ENCODE peak calls at places on chromosomes 5 and 9, in seven cellular contexts. One of them, this sample, is unnamed.

GRCh38 chr5:34749431-34749872 is 89.5 kb upstream of the TTC23L start:
- DNase-seq in fibroblast of the aortic adventitia: peak; percentile 69
- DNase-seq in body of pancreas: no peak
- DNase-seq in spleen: no peak
- DNase-seq in nephron progenitor cell: no peak
- DNase-seq in K562: no peak
- DNase-seq in DND-41: no peak
- DNase-seq in this sample: peak; percentile 77

GRCh38 chr5:1214936-1215220 is 10.3 kb upstream of the SLC6A18 start:
- DNase-seq in fibroblast of the aortic adventitia: no peak
- DNase-seq in body of pancreas: no peak
- DNase-seq in spleen: peak; percentile 20
- DNase-seq in nephron progenitor cell: no peak
- DNase-seq in K562: no peak
- DNase-seq in DND-41: no peak
- DNase-seq in this sample: no peak

GRCh38 chr5:16792278-16793275 is 143.5 kb downstream of the MYO10 start:
- DNase-seq in fibroblast of the aortic adventitia: no peak
- DNase-seq in body of pancreas: no peak
- DNase-seq in spleen: no peak
- DNase-seq in nephron progenitor cell: no peak
- DNase-seq in K562: no peak
- DNase-seq in DND-41: no peak
- DNase-seq in this sample: no peak

GRCh38 chr5:116738270-116738947 is 163.8 kb upstream of the SEMA6A start:
- DNase-seq in fibroblast of the aortic adventitia: no peak
- DNase-seq in body of pancreas: no peak
- DNase-seq in spleen: no peak
- DNase-seq in nephron progenitor cell: no peak
- DNase-seq in K562: no peak
- DNase-seq in DND-41: no peak
- DNase-seq in this sample: no peak

GRCh38 chr5:36904677-36905076 is 28.1 kb downstream of the NIPBL start:
- DNase-seq in fibroblast of the aortic adventitia: no peak
- DNase-seq in body of pancreas: no peak
- DNase-seq in spleen: no peak
- DNase-seq in nephron progenitor cell: no peak
- DNase-seq in K562: no peak
- DNase-seq in DND-41: no peak
- DNase-seq in this sample: peak; percentile 15

GRCh38 chr5:59873113-59873512 is 20.4 kb downstream of the PDE4D start:
- DNase-seq in fibroblast of the aortic adventitia: peak; percentile 33
- DNase-seq in body of pancreas: no peak
- DNase-seq in spleen: no peak
- DNase-seq in nephron progenitor cell: no peak
- DNase-seq in K562: no peak
- DNase-seq in DND-41: no peak
- DNase-seq in this sample: peak; percentile 90

GRCh38 chr9:9764821-9765220 is 848.0 kb downstream of the PTPRD start:
- DNase-seq in fibroblast of the aortic adventitia: peak; percentile 14
- DNase-seq in body of pancreas: no peak
- DNase-seq in spleen: no peak
- DNase-seq in nephron progenitor cell: no peak
- DNase-seq in K562: no peak
- DNase-seq in DND-41: no peak
- DNase-seq in this sample: no peak

GRCh38 chr5:95730011-95730700 is 980 bp upstream of the RHOBTB3 start:
- DNase-seq in fibroblast of the aortic adventitia: no peak
- DNase-seq in body of pancreas: no peak
- DNase-seq in spleen: no peak
- DNase-seq in nephron progenitor cell: no peak
- DNase-seq in K562: no peak
- DNase-seq in DND-41: no peak
- DNase-seq in this sample: no peak

GRCh38 chr9:116175616-116176015 is 22.0 kb downstream of the PAPPA start:
- DNase-seq in fibroblast of the aortic adventitia: no peak
- DNase-seq in body of pancreas: no peak
- DNase-seq in spleen: no peak
- DNase-seq in nephron progenitor cell: no peak
- DNase-seq in K562: no peak
- DNase-seq in DND-41: no peak
- DNase-seq in this sample: peak; percentile 61

GRCh38 chr9:12424243-12424642 is 268.9 kb upstream of the TYRP1 start:
- DNase-seq in fibroblast of the aortic adventitia: no peak
- DNase-seq in body of pancreas: no peak
- DNase-seq in spleen: no peak
- DNase-seq in nephron progenitor cell: no peak
- DNase-seq in K562: no peak
- DNase-seq in DND-41: no peak
- DNase-seq in this sample: no peak

GRCh38 chr5:163534476-163535172 is 29.2 kb downstream of the MAT2B start:
- DNase-seq in fibroblast of the aortic adventitia: no peak
- DNase-seq in body of pancreas: no peak
- DNase-seq in spleen: no peak
- DNase-seq in nephron progenitor cell: no peak
- DNase-seq in K562: no peak
- DNase-seq in DND-41: no peak
- DNase-seq in this sample: no peak

GRCh38 chr5:131488463-131488862 is 146.6 kb downstream of the RAPGEF6 start:
- DNase-seq in fibroblast of the aortic adventitia: peak; percentile 58
- DNase-seq in body of pancreas: no peak
- DNase-seq in spleen: no peak
- DNase-seq in nephron progenitor cell: no peak
- DNase-seq in K562: no peak
- DNase-seq in DND-41: no peak
- DNase-seq in this sample: peak; percentile 8

GRCh38 chr9:125189011-125189360 is 617 bp downstream of the PPP6C start:
- DNase-seq in fibroblast of the aortic adventitia: no peak
- DNase-seq in body of pancreas: peak; percentile 28
- DNase-seq in spleen: peak; percentile 91
- DNase-seq in nephron progenitor cell: peak; percentile 50
- DNase-seq in K562: no peak
- DNase-seq in DND-41: peak; percentile 30
- DNase-seq in this sample: peak; percentile 8

GRCh38 chr9:133700861-133701320 is 37.3 kb downstream of the SARDH start:
- DNase-seq in fibroblast of the aortic adventitia: no peak
- DNase-seq in body of pancreas: peak; percentile 1
- DNase-seq in spleen: peak; percentile 55
- DNase-seq in nephron progenitor cell: no peak
- DNase-seq in K562: no peak
- DNase-seq in DND-41: peak; percentile 40
- DNase-seq in this sample: peak; percentile 32

GRCh38 chr9:92501671-92502393 is 19.5 kb upstream of the ASPN start:
- DNase-seq in fibroblast of the aortic adventitia: peak; percentile 92
- DNase-seq in body of pancreas: peak; percentile 45
- DNase-seq in spleen: no peak
- DNase-seq in nephron progenitor cell: no peak
- DNase-seq in K562: peak; percentile 31
- DNase-seq in DND-41: no peak
- DNase-seq in this sample: peak; percentile 55

GRCh38 chr9:73081979-73082657 is 69.5 kb upstream of the ANXA1 start:
- DNase-seq in fibroblast of the aortic adventitia: peak; percentile 76
- DNase-seq in body of pancreas: peak; percentile 18
- DNase-seq in spleen: no peak
- DNase-seq in nephron progenitor cell: peak; percentile 17
- DNase-seq in K562: peak; percentile 16
- DNase-seq in DND-41: peak; percentile 24
- DNase-seq in this sample: peak; percentile 78

GRCh38 chr5:159971514-159971913 is 37.4 kb upstream of the TTC1 start:
- DNase-seq in fibroblast of the aortic adventitia: no peak
- DNase-seq in body of pancreas: no peak
- DNase-seq in spleen: no peak
- DNase-seq in nephron progenitor cell: no peak
- DNase-seq in K562: no peak
- DNase-seq in DND-41: no peak
- DNase-seq in this sample: no peak

GRCh38 chr5:74042559-74043357 is 416.8 kb downstream of the ARHGEF28 start:
- DNase-seq in fibroblast of the aortic adventitia: peak; percentile 70
- DNase-seq in body of pancreas: no peak
- DNase-seq in spleen: no peak
- DNase-seq in nephron progenitor cell: no peak
- DNase-seq in K562: no peak
- DNase-seq in DND-41: no peak
- DNase-seq in this sample: peak; percentile 80

GRCh38 chr5:68225911-68226563 is 10.5 kb downstream of the PIK3R1 start:
- DNase-seq in fibroblast of the aortic adventitia: no peak
- DNase-seq in body of pancreas: no peak
- DNase-seq in spleen: peak; percentile 72
- DNase-seq in nephron progenitor cell: no peak
- DNase-seq in K562: no peak
- DNase-seq in DND-41: no peak
- DNase-seq in this sample: no peak

GRCh38 chr5:15938961-15939360 is 240.6 kb downstream of the MARCHF11 start:
- DNase-seq in fibroblast of the aortic adventitia: peak; percentile 73
- DNase-seq in body of pancreas: no peak
- DNase-seq in spleen: no peak
- DNase-seq in nephron progenitor cell: no peak
- DNase-seq in K562: no peak
- DNase-seq in DND-41: no peak
- DNase-seq in this sample: peak; percentile 83

GRCh38 chr9:89670114-89670513 is 65.3 kb downstream of the GADD45G start:
- DNase-seq in fibroblast of the aortic adventitia: no peak
- DNase-seq in body of pancreas: no peak
- DNase-seq in spleen: no peak
- DNase-seq in nephron progenitor cell: no peak
- DNase-seq in K562: no peak
- DNase-seq in DND-41: no peak
- DNase-seq in this sample: no peak

GRCh38 chr9:131324736-131325679 is 35.5 kb downstream of the PLPP7 start:
- DNase-seq in fibroblast of the aortic adventitia: no peak
- DNase-seq in body of pancreas: no peak
- DNase-seq in spleen: peak; percentile 24
- DNase-seq in nephron progenitor cell: no peak
- DNase-seq in K562: no peak
- DNase-seq in DND-41: no peak
- DNase-seq in this sample: no peak

GRCh38 chr5:135966790-135967189 is 12.0 kb upstream of the LECT2 start:
- DNase-seq in fibroblast of the aortic adventitia: no peak
- DNase-seq in body of pancreas: no peak
- DNase-seq in spleen: no peak
- DNase-seq in nephron progenitor cell: no peak
- DNase-seq in K562: no peak
- DNase-seq in DND-41: no peak
- DNase-seq in this sample: no peak

GRCh38 chr5:135964670-135965320 is 10.0 kb upstream of the LECT2 start:
- DNase-seq in fibroblast of the aortic adventitia: peak; percentile 68
- DNase-seq in body of pancreas: no peak
- DNase-seq in spleen: no peak
- DNase-seq in nephron progenitor cell: no peak
- DNase-seq in K562: no peak
- DNase-seq in DND-41: no peak
- DNase-seq in this sample: peak; percentile 28

GRCh38 chr5:135966165-135966564 is 11.4 kb upstream of the LECT2 start:
- DNase-seq in fibroblast of the aortic adventitia: no peak
- DNase-seq in body of pancreas: no peak
- DNase-seq in spleen: no peak
- DNase-seq in nephron progenitor cell: no peak
- DNase-seq in K562: no peak
- DNase-seq in DND-41: no peak
- DNase-seq in this sample: no peak

GRCh38 chr5:135965504-135965903 is 10.7 kb upstream of the LECT2 start:
- DNase-seq in fibroblast of the aortic adventitia: no peak
- DNase-seq in body of pancreas: no peak
- DNase-seq in spleen: no peak
- DNase-seq in nephron progenitor cell: no peak
- DNase-seq in K562: no peak
- DNase-seq in DND-41: no peak
- DNase-seq in this sample: no peak
- TF ChIP-seq CTCF in fibroblast of the aortic adventitia: no peak
- TF ChIP-seq CTCF in body of pancreas: no peak
- TF ChIP-seq CTCF in spleen: no peak
- TF ChIP-seq CTCF in nephron progenitor cell: no peak
- TF ChIP-seq CTCF in K562: no peak
- TF ChIP-seq CTCF in DND-41: no peak
- TF ChIP-seq CTCF in this sample: no peak

GRCh38 chr9:76756273-76756650 is 8.0 kb upstream of the PCA3 start:
- DNase-seq in fibroblast of the aortic adventitia: peak; percentile 40
- DNase-seq in body of pancreas: peak; percentile 8
- DNase-seq in spleen: no peak
- DNase-seq in nephron progenitor cell: peak; percentile 36
- DNase-seq in K562: no peak
- DNase-seq in DND-41: no peak
- DNase-seq in this sample: peak; percentile 30
- TF ChIP-seq CTCF in fibroblast of the aortic adventitia: peak; percentile 8
- TF ChIP-seq CTCF in body of pancreas: no peak
- TF ChIP-seq CTCF in spleen: no peak
- TF ChIP-seq CTCF in nephron progenitor cell: no peak
- TF ChIP-seq CTCF in K562: no peak
- TF ChIP-seq CTCF in DND-41: no peak
- TF ChIP-seq CTCF in this sample: peak; percentile 24

GRCh38 chr5:33180900-33181299 is 259.9 kb upstream of the TARS1 start:
- DNase-seq in fibroblast of the aortic adventitia: peak; percentile 88
- DNase-seq in body of pancreas: no peak
- DNase-seq in spleen: no peak
- DNase-seq in nephron progenitor cell: no peak
- DNase-seq in K562: no peak
- DNase-seq in DND-41: no peak
- DNase-seq in this sample: peak; percentile 79
- TF ChIP-seq CTCF in fibroblast of the aortic adventitia: peak; percentile 52
- TF ChIP-seq CTCF in body of pancreas: no peak
- TF ChIP-seq CTCF in spleen: no peak
- TF ChIP-seq CTCF in nephron progenitor cell: peak; percentile 22
- TF ChIP-seq CTCF in K562: no peak
- TF ChIP-seq CTCF in DND-41: peak; percentile 23
- TF ChIP-seq CTCF in this sample: peak; percentile 66

DNA sequence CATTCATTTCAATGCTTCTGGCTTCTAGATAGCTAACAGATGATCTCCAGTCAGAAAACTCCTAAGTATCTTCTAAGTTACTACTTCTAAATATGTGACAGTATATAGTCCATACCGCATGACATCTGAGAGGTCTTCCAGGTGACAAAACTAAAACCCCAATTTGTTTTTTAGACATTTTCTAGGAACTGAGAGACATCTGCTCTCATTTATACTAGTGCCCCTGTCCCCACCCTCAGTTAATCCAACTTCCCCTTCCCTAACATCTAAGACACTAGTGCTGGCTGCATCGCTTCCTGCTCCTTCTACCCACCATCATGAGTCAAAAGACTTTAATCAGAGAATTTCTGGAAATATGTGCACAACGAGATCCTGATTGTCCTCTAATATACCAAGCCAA is 37.9 kb downstream of the FBXW11 start:
- DNase-seq in fibroblast of the aortic adventitia: no peak
- DNase-seq in body of pancreas: no peak
- DNase-seq in spleen: no peak
- DNase-seq in nephron progenitor cell: no peak
- DNase-seq in K562: no peak
- DNase-seq in DND-41: peak; percentile 29
- DNase-seq in this sample: no peak
- TF ChIP-seq CTCF in fibroblast of the aortic adventitia: no peak
- TF ChIP-seq CTCF in body of pancreas: no peak
- TF ChIP-seq CTCF in spleen: no peak
- TF ChIP-seq CTCF in nephron progenitor cell: no peak
- TF ChIP-seq CTCF in K562: no peak
- TF ChIP-seq CTCF in DND-41: no peak
- TF ChIP-seq CTCF in this sample: no peak